ENCODE peak calls at places on chromosomes 1 and 21, in five cellular contexts. One of them, this sample, is unnamed.

GRCh38 chr1:52142220-52143153 is 598 bp downstream of the ZFYVE9 start:
- DNase-seq in dorsolateral prefrontal cortex: peak
- DNase-seq in psoas muscle: peak
- DNase-seq in body of pancreas: peak
- DNase-seq in fibroblast of lung: peak
- DNase-seq in this sample: peak

GRCh38 chr1:4075436-4076225 is 175.6 kb upstream of the C1orf174 start:
- DNase-seq in body of pancreas: no peak
- DNase-seq in psoas muscle: no peak
- DNase-seq in dorsolateral prefrontal cortex: no peak
- DNase-seq in fibroblast of lung: no peak
- DNase-seq in this sample: no peak

GRCh38 chr1:115107501-115108260 is 18.4 kb upstream of the TSPAN2 start:
- DNase-seq in psoas muscle: no peak
- DNase-seq in body of pancreas: no peak
- DNase-seq in fibroblast of lung: peak
- DNase-seq in dorsolateral prefrontal cortex: no peak
- DNase-seq in this sample: peak

GRCh38 chr1:23643668-23644554 is 47.7 kb upstream of the RPL11 start:
- DNase-seq in dorsolateral prefrontal cortex: no peak
- DNase-seq in fibroblast of lung: no peak
- DNase-seq in body of pancreas: no peak
- DNase-seq in psoas muscle: no peak
- DNase-seq in this sample: no peak

GRCh38 chr1:218080818-218081217 is 204.3 kb upstream of the RRP15 start:
- DNase-seq in fibroblast of lung: no peak
- DNase-seq in dorsolateral prefrontal cortex: no peak
- DNase-seq in psoas muscle: no peak
- DNase-seq in body of pancreas: no peak
- DNase-seq in this sample: no peak

GRCh38 chr1:205954819-205955404 is 11.7 kb upstream of the SLC26A9 start:
- DNase-seq in dorsolateral prefrontal cortex: no peak
- DNase-seq in fibroblast of lung: no peak
- DNase-seq in psoas muscle: no peak
- DNase-seq in body of pancreas: no peak
- DNase-seq in this sample: no peak

GRCh38 chr1:209768354-209768774 is 12.5 kb downstream of the TRAF3IP3 start:
- DNase-seq in dorsolateral prefrontal cortex: no peak
- DNase-seq in fibroblast of lung: no peak
- DNase-seq in body of pancreas: no peak
- DNase-seq in psoas muscle: no peak
- DNase-seq in this sample: no peak

GRCh38 chr1:23168079-23168461 is 586 bp downstream of the LUZP1 start:
- DNase-seq in body of pancreas: peak
- DNase-seq in fibroblast of lung: no peak
- DNase-seq in dorsolateral prefrontal cortex: no peak
- DNase-seq in psoas muscle: peak
- DNase-seq in this sample: no peak

GRCh38 chr1:6785318-6785712 is at the start of gene CAMTA1:
- DNase-seq in body of pancreas: no peak
- DNase-seq in psoas muscle: no peak
- DNase-seq in dorsolateral prefrontal cortex: no peak
- DNase-seq in fibroblast of lung: no peak
- DNase-seq in this sample: no peak

GRCh38 chr1:220243947-220244346 is 28.3 kb downstream of the RAB3GAP2 start:
- DNase-seq in psoas muscle: no peak
- DNase-seq in fibroblast of lung: no peak
- DNase-seq in dorsolateral prefrontal cortex: no peak
- DNase-seq in body of pancreas: no peak
- DNase-seq in this sample: no peak

GRCh38 chr1:201648066-201648910 is 109.4 kb downstream of the NAV1 start:
- DNase-seq in psoas muscle: peak
- DNase-seq in dorsolateral prefrontal cortex: peak
- DNase-seq in body of pancreas: peak
- DNase-seq in fibroblast of lung: peak
- DNase-seq in this sample: peak

GRCh38 chr1:167819849-167820683 is 93.9 kb downstream of the ADCY10 start:
- DNase-seq in dorsolateral prefrontal cortex: peak
- DNase-seq in fibroblast of lung: peak
- DNase-seq in body of pancreas: peak
- DNase-seq in psoas muscle: peak
- DNase-seq in this sample: peak

GRCh38 chr1:235417101-235417697 is 50.0 kb downstream of the TBCE start:
- DNase-seq in body of pancreas: peak
- DNase-seq in fibroblast of lung: peak
- DNase-seq in dorsolateral prefrontal cortex: peak
- DNase-seq in psoas muscle: peak
- DNase-seq in this sample: peak

GRCh38 chr21:35204850-35205564 is 155.9 kb upstream of the RUNX1 start:
- DNase-seq in body of pancreas: peak
- DNase-seq in psoas muscle: peak
- DNase-seq in fibroblast of lung: peak
- DNase-seq in dorsolateral prefrontal cortex: peak
- DNase-seq in this sample: peak

GRCh38 chr1:3262681-3263286 is 191.7 kb upstream of the ARHGEF16 start:
- DNase-seq in dorsolateral prefrontal cortex: no peak
- DNase-seq in body of pancreas: no peak
- DNase-seq in psoas muscle: no peak
- DNase-seq in fibroblast of lung: no peak
- DNase-seq in this sample: no peak

GRCh38 chr1:25126568-25126967 is 105.7 kb downstream of the SYF2 start:
- DNase-seq in dorsolateral prefrontal cortex: no peak
- DNase-seq in fibroblast of lung: no peak
- DNase-seq in psoas muscle: no peak
- DNase-seq in body of pancreas: no peak
- DNase-seq in this sample: no peak

GRCh38 chr1:55823521-55824296 is 608.5 kb upstream of the USP24 start:
- DNase-seq in psoas muscle: no peak
- DNase-seq in dorsolateral prefrontal cortex: no peak
- DNase-seq in fibroblast of lung: peak
- DNase-seq in body of pancreas: no peak
- DNase-seq in this sample: no peak

GRCh38 chr1:179971563-179972496 is 17.2 kb downstream of the CEP350 start:
- DNase-seq in dorsolateral prefrontal cortex: no peak
- DNase-seq in fibroblast of lung: no peak
- DNase-seq in psoas muscle: no peak
- DNase-seq in body of pancreas: no peak
- DNase-seq in this sample: no peak

GRCh38 chr1:36306902-36307456 is 811 bp downstream of the SH3D21 start:
- DNase-seq in dorsolateral prefrontal cortex: peak
- DNase-seq in fibroblast of lung: peak
- DNase-seq in body of pancreas: peak
- DNase-seq in psoas muscle: peak
- DNase-seq in this sample: peak

GRCh38 chr1:193763313-193763712 is 576.9 kb upstream of the B3GALT2 start:
- DNase-seq in psoas muscle: no peak
- DNase-seq in body of pancreas: no peak
- DNase-seq in dorsolateral prefrontal cortex: no peak
- DNase-seq in fibroblast of lung: peak
- DNase-seq in this sample: peak

GRCh38 chr1:118711356-118711755 is 276.8 kb downstream of the TBX15 start:
- DNase-seq in fibroblast of lung: no peak
- DNase-seq in psoas muscle: no peak
- DNase-seq in body of pancreas: no peak
- DNase-seq in dorsolateral prefrontal cortex: no peak
- DNase-seq in this sample: no peak

GRCh38 chr1:118717893-118718292 is 270.2 kb downstream of the TBX15 start:
- DNase-seq in fibroblast of lung: no peak
- DNase-seq in psoas muscle: no peak
- DNase-seq in body of pancreas: no peak
- DNase-seq in dorsolateral prefrontal cortex: no peak
- DNase-seq in this sample: no peak

DNA sequence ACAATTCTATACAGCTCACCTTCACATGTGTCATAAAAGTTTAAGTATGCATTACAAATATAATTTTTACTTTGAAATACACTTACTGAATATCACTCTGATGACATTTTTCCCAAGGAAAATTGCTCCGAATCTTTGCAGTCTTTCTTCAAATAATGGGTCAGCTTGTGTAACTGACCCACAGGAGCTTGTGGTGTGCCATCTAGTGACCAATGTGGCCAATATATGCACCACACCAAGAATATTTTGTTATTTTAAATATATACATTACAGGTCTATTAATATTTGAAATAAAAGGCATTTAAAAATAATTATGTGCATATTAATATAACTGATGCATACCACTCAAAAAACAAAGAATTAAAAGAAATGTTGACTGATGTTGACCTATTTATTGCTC is 271.4 kb downstream of the TBX15 start:
- DNase-seq in body of pancreas: no peak
- DNase-seq in psoas muscle: no peak
- DNase-seq in fibroblast of lung: no peak
- DNase-seq in dorsolateral prefrontal cortex: no peak
- DNase-seq in this sample: peak
- TF ChIP-seq CTCF in body of pancreas: peak
- TF ChIP-seq CTCF in psoas muscle: peak
- TF ChIP-seq CTCF in fibroblast of lung: no peak
- TF ChIP-seq CTCF in dorsolateral prefrontal cortex: no peak
- TF ChIP-seq CTCF in this sample: no peak

GRCh38 chr1:117572546-117572945 is 33.3 kb upstream of the TENT5C start:
- DNase-seq in psoas muscle: no peak
- DNase-seq in body of pancreas: no peak
- DNase-seq in fibroblast of lung: no peak
- DNase-seq in dorsolateral prefrontal cortex: no peak
- DNase-seq in this sample: no peak
- H3K4me3 ChIP-seq in psoas muscle: no peak
- H3K4me3 ChIP-seq in body of pancreas: no peak
- H3K4me3 ChIP-seq in fibroblast of lung: no peak
- H3K4me3 ChIP-seq in dorsolateral prefrontal cortex: no peak
- H3K4me3 ChIP-seq in this sample: no peak

GRCh38 chr1:245888809-245889208 is 618.3 kb downstream of the SMYD3 start:
- DNase-seq in body of pancreas: no peak
- DNase-seq in psoas muscle: no peak
- DNase-seq in dorsolateral prefrontal cortex: no peak
- DNase-seq in fibroblast of lung: peak
- DNase-seq in this sample: peak
- TF ChIP-seq CTCF in body of pancreas: no peak
- TF ChIP-seq CTCF in psoas muscle: no peak
- TF ChIP-seq CTCF in dorsolateral prefrontal cortex: no peak
- TF ChIP-seq CTCF in fibroblast of lung: peak
- TF ChIP-seq CTCF in this sample: peak

DNA sequence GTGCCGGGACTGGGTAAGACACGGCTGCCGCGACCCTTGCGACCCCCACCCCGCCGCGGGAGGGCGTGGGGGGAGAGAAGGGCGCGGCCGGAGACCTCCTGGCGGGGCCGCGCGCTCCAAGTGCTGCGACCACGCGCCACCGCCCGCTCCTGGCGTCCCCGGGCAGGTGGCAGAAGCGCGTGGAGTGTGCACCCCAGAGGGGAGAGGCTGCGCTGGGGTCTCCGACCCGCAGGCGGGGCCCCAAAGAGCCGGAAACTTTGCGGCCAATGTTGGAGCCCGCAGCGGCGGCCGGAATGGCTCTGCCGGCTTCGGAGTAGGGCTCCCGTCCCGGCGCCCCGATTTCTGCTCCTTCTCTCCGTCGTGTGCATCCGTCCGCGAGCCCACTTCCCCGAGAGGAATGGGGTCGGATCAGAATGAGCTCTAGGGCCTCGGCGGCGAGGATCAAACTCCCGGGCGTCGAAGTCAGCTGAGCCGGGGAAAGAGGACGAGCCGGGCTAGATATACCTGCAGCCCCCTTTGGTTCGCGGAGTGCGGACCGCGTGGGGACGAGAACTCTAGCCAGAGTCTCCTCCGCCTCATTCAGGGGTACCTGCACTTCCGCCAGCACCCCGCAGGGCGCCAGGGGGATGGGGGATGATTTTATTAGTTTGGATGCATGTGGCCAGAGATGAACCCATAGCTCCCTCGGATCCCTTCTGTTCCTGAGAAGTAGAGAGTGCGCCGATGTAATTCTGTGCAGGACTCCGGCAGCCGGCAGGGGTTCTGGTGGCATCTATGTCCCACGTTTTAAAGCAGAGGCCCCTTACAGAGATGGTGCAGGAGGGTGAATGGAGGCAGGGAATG is 751 bp downstream of the STUM start:
- DNase-seq in fibroblast of lung: no peak
- DNase-seq in psoas muscle: peak
- DNase-seq in dorsolateral prefrontal cortex: no peak
- DNase-seq in body of pancreas: no peak
- DNase-seq in this sample: no peak
- H3K4me3 ChIP-seq in fibroblast of lung: no peak
- H3K4me3 ChIP-seq in psoas muscle: peak
- H3K4me3 ChIP-seq in dorsolateral prefrontal cortex: peak
- H3K4me3 ChIP-seq in body of pancreas: peak
- H3K4me3 ChIP-seq in this sample: peak

GRCh38 chr1:157770442-157771043 is 6.4 kb downstream of the FCRL2 start:
- DNase-seq in psoas muscle: no peak
- DNase-seq in body of pancreas: no peak
- DNase-seq in fibroblast of lung: no peak
- DNase-seq in dorsolateral prefrontal cortex: no peak
- DNase-seq in this sample: no peak
- TF ChIP-seq CTCF in psoas muscle: no peak
- TF ChIP-seq CTCF in body of pancreas: no peak
- TF ChIP-seq CTCF in fibroblast of lung: no peak
- TF ChIP-seq CTCF in dorsolateral prefrontal cortex: no peak
- TF ChIP-seq CTCF in this sample: peak

GRCh38 chr21:38228115-38228514 is 28.7 kb upstream of the KCNJ15 start:
- DNase-seq in body of pancreas: no peak
- DNase-seq in fibroblast of lung: no peak
- DNase-seq in dorsolateral prefrontal cortex: no peak
- DNase-seq in psoas muscle: no peak
- DNase-seq in this sample: no peak

GRCh38 chr21:38227401-38227800 is 29.4 kb upstream of the KCNJ15 start:
- DNase-seq in body of pancreas: no peak
- DNase-seq in dorsolateral prefrontal cortex: no peak
- DNase-seq in fibroblast of lung: no peak
- DNase-seq in psoas muscle: no peak
- DNase-seq in this sample: no peak

GRCh38 chr21:38221594-38221993 is 35.2 kb upstream of the KCNJ15 start:
- DNase-seq in body of pancreas: no peak
- DNase-seq in fibroblast of lung: no peak
- DNase-seq in psoas muscle: no peak
- DNase-seq in dorsolateral prefrontal cortex: no peak
- DNase-seq in this sample: peak

GRCh38 chr21:38220270-38220737 is 36.5 kb upstream of the KCNJ15 start:
- DNase-seq in dorsolateral prefrontal cortex: no peak
- DNase-seq in psoas muscle: no peak
- DNase-seq in body of pancreas: no peak
- DNase-seq in fibroblast of lung: no peak
- DNase-seq in this sample: peak

GRCh38 chr21:38223893-38224540 is 32.8 kb upstream of the KCNJ15 start:
- DNase-seq in fibroblast of lung: peak
- DNase-seq in dorsolateral prefrontal cortex: no peak
- DNase-seq in psoas muscle: no peak
- DNase-seq in body of pancreas: no peak
- DNase-seq in this sample: peak
- H3K4me3 ChIP-seq in fibroblast of lung: no peak
- H3K4me3 ChIP-seq in dorsolateral prefrontal cortex: no peak
- H3K4me3 ChIP-seq in psoas muscle: no peak
- H3K4me3 ChIP-seq in body of pancreas: no peak
- H3K4me3 ChIP-seq in this sample: no peak